ENCODE peak calls at places on chromosomes 2 and 18, in six cellular contexts. A is WTC11, M is K562, K is H1, F is GM12878, G is HepG2. J is an unnamed sample.

GRCh38 chr2:239213420-239214101 is 187.3 kb downstream of the HDAC4 start:
- DNase-seq in A (no peak), F (no peak), M (no peak), K (no peak), G (no peak), J (no peak)

GRCh38 chr2:7573166-7573845 is 656.1 kb downstream of the RNF144A start:
- DNase-seq in K (no peak), G (no peak), A (no peak), F (no peak), M (no peak), J (no peak)

GRCh38 chr2:8938384-8938783 is 65.1 kb downstream of the MBOAT2 start:
- DNase-seq in G (no peak), K (no peak), A (no peak), F (no peak), M (no peak), J (no peak)

GRCh38 chr18:80171190-80171872 is 62.3 kb downstream of the ADNP2 start:
- DNase-seq in M (peak), F (no peak), G (no peak), K (no peak), A (peak), J (no peak)

GRCh38 chr18:60445341-60445740 is 72.8 kb upstream of the MC4R start:
- DNase-seq in G (no peak), F (no peak), M (no peak), A (no peak), K (no peak), J (no peak)

GRCh38 chr18:34339155-34339554 is 114.4 kb upstream of the NOL4 start:
- DNase-seq in M (no peak), G (no peak), A (no peak), F (no peak), K (no peak), J (no peak)

GRCh38 chr2:218710334-218710686 is 325 bp upstream of the TTLL4 start:
- DNase-seq in K (no peak), F (no peak), A (no peak), G (no peak), M (no peak), J (no peak)

GRCh38 chr2:62884514-62884913 is 166.1 kb upstream of the OTX1 start:
- DNase-seq in G (no peak), F (no peak), K (no peak), A (no peak), M (no peak), J (no peak)

GRCh38 chr2:209525336-209525735 is 101.5 kb downstream of the MAP2 start:
- DNase-seq in F (no peak), G (no peak), K (no peak), A (no peak), M (no peak), J (no peak)

GRCh38 chr2:175837046-175837445 is 165.0 kb downstream of the LNPK start:
- DNase-seq in K (no peak), G (no peak), F (no peak), M (no peak), A (no peak), J (no peak)

GRCh38 chr2:41962912-41963652 is 84.7 kb upstream of the PKDCC start:
- DNase-seq in M (no peak), G (no peak), A (no peak), K (no peak), F (no peak), J (no peak)

GRCh38 chr18:26071725-26072124 is 18.7 kb downstream of the SS18 start:
- DNase-seq in A (no peak), M (no peak), K (no peak), F (no peak), G (no peak), J (no peak)

GRCh38 chr2:64052468-64053241 is 33.4 kb upstream of the VPS54 start:
- DNase-seq in F (no peak), G (no peak), A (no peak), M (no peak), K (no peak), J (no peak)

GRCh38 chr18:27839141-27839540 is 337.8 kb downstream of the CDH2 start:
- DNase-seq in G (peak), K (no peak), M (no peak), A (no peak), F (no peak), J (no peak)

GRCh38 chr2:119481501-119482455 is 42.5 kb downstream of the SCTR start:
- DNase-seq in G (no peak), A (no peak), F (no peak), K (no peak), M (no peak), J (no peak)

GRCh38 chr2:241871538-241872312 is 2.2 kb downstream of the RTP5 start:
- DNase-seq in K (no peak), G (no peak), A (no peak), M (no peak), F (no peak), J (no peak)

GRCh38 chr2:101958071-101958470 is 33.7 kb upstream of the IL1R2 start:
- DNase-seq in F (no peak), A (no peak), M (no peak), K (no peak), G (no peak), J (no peak)

GRCh38 chr2:48715956-48716355 is 39.6 kb downstream of the LHCGR start:
- DNase-seq in A (no peak), K (no peak), G (no peak), F (no peak), M (no peak), J (no peak)

GRCh38 chr2:68835636-68836035 is 35.6 kb downstream of the BMP10 start:
- DNase-seq in G (no peak), M (no peak), K (no peak), F (no peak), A (no peak), J (no peak)

GRCh38 chr2:202758638-202759037 is 112.9 kb downstream of the ICA1L start:
- DNase-seq in A (no peak), G (no peak), K (no peak), M (no peak), F (no peak), J (no peak)

GRCh38 chr18:35512761-35513160 is 15.0 kb upstream of the INO80C start:
- DNase-seq in K (no peak), A (no peak), G (no peak), M (no peak), F (no peak), J (no peak)

GRCh38 chr2:24702800-24703199 is 90.4 kb downstream of the PTRHD1 start:
- DNase-seq in A (no peak), K (no peak), G (no peak), M (no peak), F (no peak), J (peak)

GRCh38 chr2:105487142-105488069 is 88.6 kb upstream of the FHL2 start:
- DNase-seq in A (no peak), M (no peak), K (no peak), G (no peak), F (no peak), J (no peak)

GRCh38 chr2:176110975-176111663 is 4.0 kb downstream of the HOXD11 start:
- DNase-seq in G (peak), K (no peak), M (peak), F (no peak), A (peak), J (no peak)

GRCh38 chr2:53768233-53768542 is 584 bp downstream of the CHAC2 start:
- DNase-seq in M (peak), F (no peak), G (no peak), K (no peak), A (peak), J (no peak)

GRCh38 chr2:118312963-118313756 is 224.9 kb downstream of the INSIG2 start:
- DNase-seq in G (no peak), K (no peak), F (no peak), M (peak), A (peak), J (no peak)

GRCh38 chr2:237282568-237283128 is 131.3 kb downstream of the COL6A3 start:
- DNase-seq in A (no peak), G (no peak), K (no peak), M (no peak), F (no peak), J (no peak)

GRCh38 chr2:14944562-14945346 is 312.2 kb downstream of the LRATD1 start:
- DNase-seq in K (peak), M (peak), F (no peak), A (peak), G (peak), J (peak)

GRCh38 chr2:17915811-17916523 is 37.5 kb downstream of the KCNS3 start:
- DNase-seq in M (no peak), A (no peak), G (no peak), K (no peak), F (no peak), J (no peak)

DNA sequence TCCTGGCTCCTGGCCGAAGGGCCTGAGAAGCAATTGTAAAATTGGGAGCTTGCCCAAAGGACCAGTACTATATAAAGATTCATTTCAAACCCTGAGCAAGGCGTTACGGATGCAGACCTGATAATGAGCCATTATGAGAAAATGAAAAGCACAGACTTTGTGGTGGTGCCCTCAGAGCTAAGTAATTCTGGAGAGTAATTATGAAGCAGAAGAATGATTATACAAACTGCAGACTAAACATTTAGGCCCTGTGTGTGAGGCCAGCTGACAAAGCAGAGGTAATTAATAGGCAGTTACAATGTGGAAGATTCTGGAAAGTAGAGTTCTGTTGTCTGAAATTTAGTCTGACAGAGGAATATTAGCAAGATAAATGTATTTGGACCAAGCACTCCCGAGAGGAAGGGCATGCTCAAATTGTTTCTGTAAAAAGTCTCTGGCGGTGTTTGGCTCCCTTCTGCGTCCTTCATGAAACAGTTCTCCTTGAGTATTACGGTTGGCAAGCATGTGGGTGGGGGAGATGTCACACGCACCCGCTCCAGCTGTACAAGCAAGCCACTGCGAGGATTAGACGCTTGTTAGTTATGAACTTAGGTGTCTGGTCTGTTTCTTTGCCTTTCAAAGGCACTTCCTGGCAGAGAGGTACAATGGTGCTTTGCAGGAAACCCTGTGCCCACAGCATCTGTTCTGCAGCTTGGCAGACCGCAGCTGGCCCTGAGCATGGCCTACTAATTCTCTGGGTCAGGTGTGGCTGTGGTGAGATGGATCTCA is 45.5 kb downstream of the CDC42EP3 start:
- DNase-seq in K (no peak), G (no peak), F (peak), M (no peak), A (no peak), J (no peak)
- TF ChIP-seq ATF3 in K (no peak), G (no peak), F (no peak), M (no peak), A (no peak), J (no peak)

GRCh38 chr2:12424820-12425219 is 291.9 kb upstream of the TRIB2 start:
- DNase-seq in A (no peak), M (no peak), G (no peak), K (no peak), F (no peak), J (no peak)
- TF ChIP-seq ATF3 in A (no peak), M (no peak), G (no peak), K (no peak), F (no peak), J (no peak)

GRCh38 chr2:46355756-46356155 is 58.5 kb downstream of the EPAS1 start:
- DNase-seq in K (no peak), M (no peak), F (no peak), A (no peak), G (no peak), J (no peak)
- TF ChIP-seq ATF3 in K (no peak), M (no peak), F (no peak), A (no peak), G (no peak), J (no peak)

GRCh38 chr2:149329068-149329467 is 1.3 kb upstream of the LYPD6 start:
- DNase-seq in K (no peak), M (no peak), A (peak), G (no peak), F (no peak), J (peak)
- TF ChIP-seq ATF3 in K (no peak), M (no peak), A (no peak), G (no peak), F (no peak), J (no peak)

J was measured in HCT116.